ENCODE peak calls at places on chromosome 17, in five cellular contexts. One of them, this sample, is unnamed.

GRCh38 chr17:45743626-45744326 is 40.3 kb upstream of the CRHR1 start:
- DNase-seq in stimulated activated CD4-positive, alpha-beta T cell treated with anti-CD3 and anti-CD28 coated beads, Interleukin-2, amount 100 ng/mL, for 24 hours: no peak
- DNase-seq in GM03348: no peak
- DNase-seq in ELR: no peak
- DNase-seq in BJ: no peak
- DNase-seq in this sample: no peak

GRCh38 chr17:13266596-13266995 is 248.8 kb upstream of the ELAC2 start:
- DNase-seq in stimulated activated CD4-positive, alpha-beta T cell treated with anti-CD3 and anti-CD28 coated beads, Interleukin-2, amount 100 ng/mL, for 24 hours: no peak
- DNase-seq in GM03348: peak; percentile 26
- DNase-seq in ELR: peak; percentile 6
- DNase-seq in BJ: peak; percentile 12
- DNase-seq in this sample: peak; percentile 4

GRCh38 chr17:40922239-40922638 is 15.2 kb downstream of the KRT23 start:
- DNase-seq in stimulated activated CD4-positive, alpha-beta T cell treated with anti-CD3 and anti-CD28 coated beads, Interleukin-2, amount 100 ng/mL, for 24 hours: no peak
- DNase-seq in GM03348: peak; percentile 80
- DNase-seq in ELR: peak; percentile 91
- DNase-seq in BJ: peak; percentile 53
- DNase-seq in this sample: peak; percentile 69

GRCh38 chr17:57210224-57210553 is 46.1 kb upstream of the MSI2 start:
- DNase-seq in stimulated activated CD4-positive, alpha-beta T cell treated with anti-CD3 and anti-CD28 coated beads, Interleukin-2, amount 100 ng/mL, for 24 hours: no peak
- DNase-seq in GM03348: no peak
- DNase-seq in ELR: peak; percentile 71
- DNase-seq in BJ: no peak
- DNase-seq in this sample: no peak

GRCh38 chr17:59829217-59830006 is 63.3 kb downstream of the TUBD1 start:
- DNase-seq in stimulated activated CD4-positive, alpha-beta T cell treated with anti-CD3 and anti-CD28 coated beads, Interleukin-2, amount 100 ng/mL, for 24 hours: peak; percentile 47
- DNase-seq in GM03348: peak; percentile 76
- DNase-seq in ELR: peak; percentile 100
- DNase-seq in BJ: peak; percentile 97
- DNase-seq in this sample: peak; percentile 70

GRCh38 chr17:7213895-7214299 is 5.7 kb downstream of the DLG4 start:
- DNase-seq in stimulated activated CD4-positive, alpha-beta T cell treated with anti-CD3 and anti-CD28 coated beads, Interleukin-2, amount 100 ng/mL, for 24 hours: no peak
- DNase-seq in GM03348: peak; percentile 51
- DNase-seq in ELR: peak; percentile 81
- DNase-seq in BJ: no peak
- DNase-seq in this sample: peak; percentile 74

GRCh38 chr17:59914274-59914854 is 21.4 kb downstream of the RPS6KB1 start:
- DNase-seq in stimulated activated CD4-positive, alpha-beta T cell treated with anti-CD3 and anti-CD28 coated beads, Interleukin-2, amount 100 ng/mL, for 24 hours: no peak
- DNase-seq in GM03348: peak; percentile 74
- DNase-seq in ELR: peak; percentile 72
- DNase-seq in BJ: no peak
- DNase-seq in this sample: peak; percentile 50

GRCh38 chr17:78322858-78323455 is 36.9 kb downstream of the SOCS3 start:
- DNase-seq in stimulated activated CD4-positive, alpha-beta T cell treated with anti-CD3 and anti-CD28 coated beads, Interleukin-2, amount 100 ng/mL, for 24 hours: no peak
- DNase-seq in GM03348: no peak
- DNase-seq in ELR: peak; percentile 43
- DNase-seq in BJ: no peak
- DNase-seq in this sample: peak; percentile 50

GRCh38 chr17:13643196-13643595 is 41.5 kb upstream of the HS3ST3A1 start:
- DNase-seq in stimulated activated CD4-positive, alpha-beta T cell treated with anti-CD3 and anti-CD28 coated beads, Interleukin-2, amount 100 ng/mL, for 24 hours: no peak
- DNase-seq in GM03348: no peak
- DNase-seq in ELR: no peak
- DNase-seq in BJ: no peak
- DNase-seq in this sample: no peak

GRCh38 chr17:19558946-19559345 is 25.3 kb downstream of the SLC47A1 start:
- DNase-seq in stimulated activated CD4-positive, alpha-beta T cell treated with anti-CD3 and anti-CD28 coated beads, Interleukin-2, amount 100 ng/mL, for 24 hours: no peak
- DNase-seq in GM03348: no peak
- DNase-seq in ELR: no peak
- DNase-seq in BJ: no peak
- DNase-seq in this sample: no peak

GRCh38 chr17:46962374-46962790 is 16.7 kb downstream of the RPRML start:
- DNase-seq in stimulated activated CD4-positive, alpha-beta T cell treated with anti-CD3 and anti-CD28 coated beads, Interleukin-2, amount 100 ng/mL, for 24 hours: no peak
- DNase-seq in GM03348: peak; percentile 61
- DNase-seq in ELR: peak; percentile 71
- DNase-seq in BJ: no peak
- DNase-seq in this sample: peak; percentile 58

GRCh38 chr17:75153854-75154194 is 488 bp downstream of the JPT1 start:
- DNase-seq in stimulated activated CD4-positive, alpha-beta T cell treated with anti-CD3 and anti-CD28 coated beads, Interleukin-2, amount 100 ng/mL, for 24 hours: peak; percentile 32
- DNase-seq in GM03348: peak; percentile 33
- DNase-seq in ELR: peak; percentile 54
- DNase-seq in BJ: no peak
- DNase-seq in this sample: no peak

GRCh38 chr17:16923904-16924700 is 47.8 kb downstream of the TNFRSF13B start:
- DNase-seq in stimulated activated CD4-positive, alpha-beta T cell treated with anti-CD3 and anti-CD28 coated beads, Interleukin-2, amount 100 ng/mL, for 24 hours: no peak
- DNase-seq in GM03348: no peak
- DNase-seq in ELR: no peak
- DNase-seq in BJ: no peak
- DNase-seq in this sample: no peak

GRCh38 chr17:28598389-28598788 is 436 bp downstream of the SPAG5 start:
- DNase-seq in stimulated activated CD4-positive, alpha-beta T cell treated with anti-CD3 and anti-CD28 coated beads, Interleukin-2, amount 100 ng/mL, for 24 hours: no peak
- DNase-seq in GM03348: peak; percentile 21
- DNase-seq in ELR: no peak
- DNase-seq in BJ: no peak
- DNase-seq in this sample: no peak

GRCh38 chr17:51050291-51051033 is 70.2 kb downstream of the SPAG9 start:
- DNase-seq in stimulated activated CD4-positive, alpha-beta T cell treated with anti-CD3 and anti-CD28 coated beads, Interleukin-2, amount 100 ng/mL, for 24 hours: no peak
- DNase-seq in GM03348: no peak
- DNase-seq in ELR: peak; percentile 35
- DNase-seq in BJ: no peak
- DNase-seq in this sample: no peak